ENCODE peak calls at places on chromosome 12, in five cellular contexts. One of them, this sample, is unnamed.

GRCh38 chr12:118371354-118372282 is 1.1 kb downstream of the TAOK3 start:
- DNase-seq in HuH-7.5: peak
- DNase-seq in DMS153: no peak
- DNase-seq in neural progenitor cell: peak
- DNase-seq in nucleus accumbens: no peak
- DNase-seq in this sample: no peak

GRCh38 chr12:1575799-1576401 is 18.5 kb downstream of the FBXL14 start:
- DNase-seq in nucleus accumbens: no peak
- DNase-seq in HuH-7.5: no peak
- DNase-seq in neural progenitor cell: no peak
- DNase-seq in DMS153: no peak
- DNase-seq in this sample: no peak

GRCh38 chr12:105855691-105856405 is 282.9 kb downstream of the NUAK1 start:
- DNase-seq in DMS153: no peak
- DNase-seq in nucleus accumbens: no peak
- DNase-seq in neural progenitor cell: no peak
- DNase-seq in HuH-7.5: no peak
- DNase-seq in this sample: no peak

GRCh38 chr12:90253674-90254181 is 545.1 kb upstream of the ATP2B1 start:
- DNase-seq in HuH-7.5: no peak
- DNase-seq in nucleus accumbens: peak
- DNase-seq in DMS153: peak
- DNase-seq in neural progenitor cell: no peak
- DNase-seq in this sample: no peak

GRCh38 chr12:127401005-127401404 is 866.0 kb upstream of the TMEM132C start:
- DNase-seq in DMS153: no peak
- DNase-seq in neural progenitor cell: no peak
- DNase-seq in nucleus accumbens: no peak
- DNase-seq in HuH-7.5: no peak
- DNase-seq in this sample: no peak

GRCh38 chr12:82413994-82414393 is 55.7 kb downstream of the METTL25 start:
- DNase-seq in nucleus accumbens: no peak
- DNase-seq in DMS153: no peak
- DNase-seq in HuH-7.5: no peak
- DNase-seq in neural progenitor cell: no peak
- DNase-seq in this sample: no peak

GRCh38 chr12:103169-103981 is 36.8 kb downstream of the IQSEC3 start:
- DNase-seq in nucleus accumbens: no peak
- DNase-seq in HuH-7.5: no peak
- DNase-seq in DMS153: peak
- DNase-seq in neural progenitor cell: peak
- DNase-seq in this sample: no peak

GRCh38 chr12:9786726-9787339 is 26.1 kb upstream of the CD69 start:
- DNase-seq in HuH-7.5: no peak
- DNase-seq in nucleus accumbens: no peak
- DNase-seq in DMS153: no peak
- DNase-seq in neural progenitor cell: peak
- DNase-seq in this sample: no peak

GRCh38 chr12:106205208-106206069 is 42.4 kb downstream of the CKAP4 start:
- DNase-seq in neural progenitor cell: peak
- DNase-seq in DMS153: no peak
- DNase-seq in nucleus accumbens: no peak
- DNase-seq in HuH-7.5: no peak
- DNase-seq in this sample: peak

GRCh38 chr12:107775093-107775721 is 703 bp downstream of the ASCL4 start:
- DNase-seq in nucleus accumbens: no peak
- DNase-seq in HuH-7.5: no peak
- DNase-seq in DMS153: no peak
- DNase-seq in neural progenitor cell: peak
- DNase-seq in this sample: no peak

GRCh38 chr12:107468976-107469375 is 216.6 kb upstream of the PWP1 start:
- DNase-seq in HuH-7.5: no peak
- DNase-seq in DMS153: no peak
- DNase-seq in neural progenitor cell: no peak
- DNase-seq in nucleus accumbens: no peak
- DNase-seq in this sample: no peak

GRCh38 chr12:49017764-49018281 is 753 bp downstream of the PRKAG1 start:
- DNase-seq in HuH-7.5: no peak
- DNase-seq in neural progenitor cell: no peak
- DNase-seq in nucleus accumbens: no peak
- DNase-seq in DMS153: no peak
- DNase-seq in this sample: no peak

GRCh38 chr12:6827437-6827894 is 741 bp upstream of the P3H3 start:
- DNase-seq in HuH-7.5: peak
- DNase-seq in nucleus accumbens: peak
- DNase-seq in neural progenitor cell: peak
- DNase-seq in DMS153: peak
- DNase-seq in this sample: peak

GRCh38 chr12:60391791-60392190 is 796.0 kb downstream of the SLC16A7 start:
- DNase-seq in nucleus accumbens: no peak
- DNase-seq in DMS153: no peak
- DNase-seq in neural progenitor cell: no peak
- DNase-seq in HuH-7.5: no peak
- DNase-seq in this sample: no peak

GRCh38 chr12:50825372-50825838 is 17.3 kb upstream of the TMPRSS12 start:
- DNase-seq in neural progenitor cell: peak
- DNase-seq in nucleus accumbens: no peak
- DNase-seq in DMS153: peak
- DNase-seq in HuH-7.5: no peak
- DNase-seq in this sample: no peak

GRCh38 chr12:5461966-5462365 is 30.1 kb downstream of the NTF3 start:
- DNase-seq in DMS153: no peak
- DNase-seq in nucleus accumbens: no peak
- DNase-seq in neural progenitor cell: no peak
- DNase-seq in HuH-7.5: no peak
- DNase-seq in this sample: no peak

GRCh38 chr12:25615119-25615518 is 62.0 kb upstream of the LMNTD1 start:
- DNase-seq in nucleus accumbens: no peak
- DNase-seq in HuH-7.5: no peak
- DNase-seq in neural progenitor cell: no peak
- DNase-seq in DMS153: no peak
- DNase-seq in this sample: no peak

GRCh38 chr12:17954788-17955187 is 135.2 kb downstream of the RERGL start:
- DNase-seq in nucleus accumbens: no peak
- DNase-seq in neural progenitor cell: peak
- DNase-seq in DMS153: no peak
- DNase-seq in HuH-7.5: no peak
- DNase-seq in this sample: no peak

This sample was measured in 8988T.